ENCODE peak calls at places on chromosomes 16 and 17, in seven cellular contexts. Z is kidney tubule cell; K is GM12864; J is GM12892; B is NCI-H345; N is A549; S is stimulated activated CD8-positive, alpha-beta memory T cell treated with anti-CD3 and anti-CD28 coated beads, Interleukin-2, amount 100 ng/mL, for 1 hour. A is an unnamed sample.

GRCh38 chr16:939311-939710 is 31.5 kb downstream of the LMF1 start:
- DNase-seq in N (no peak), B (no peak), S (no peak), Z (no peak), K (no peak), J (no peak), A (no peak)

GRCh38 chr16:51151951-51152663 is 1.0 kb upstream of the SALL1 start:
- DNase-seq in K (no peak), B (peak), Z (peak), J (no peak), S (no peak), N (peak), A (peak)

GRCh38 chr17:57494446-57494845 is 238.1 kb downstream of the MSI2 start:
- DNase-seq in Z (no peak), J (no peak), N (no peak), K (no peak), S (no peak), B (no peak), A (no peak)

GRCh38 chr17:604719-605118 is 109.9 kb downstream of the VPS53 start:
- DNase-seq in N (no peak), K (no peak), Z (no peak), J (no peak), S (no peak), B (no peak), A (no peak)

GRCh38 chr17:42403150-42403549 is 14.9 kb upstream of the STAT3 start:
- DNase-seq in S (no peak), J (no peak), N (no peak), K (no peak), B (peak), Z (no peak), A (no peak)

GRCh38 chr17:31308372-31308905 is 5.4 kb downstream of the EVI2B start:
- DNase-seq in J (no peak), N (no peak), K (no peak), B (no peak), Z (no peak), S (no peak), A (no peak)

GRCh38 chr16:3654249-3654991 is at the start of gene DNASE1:
- DNase-seq in S (no peak), N (peak), J (peak), K (peak), B (peak), Z (peak), A (peak)

GRCh38 chr17:79019631-79020584 is 4.1 kb upstream of the C1QTNF1 start:
- DNase-seq in Z (peak), K (no peak), S (no peak), J (peak), B (peak), N (peak), A (no peak)

GRCh38 chr17:16013943-16014407 is 14.4 kb downstream of the TTC19 start:
- DNase-seq in B (no peak), N (peak), Z (peak), K (no peak), J (no peak), S (no peak), A (peak)

GRCh38 chr17:68184141-68184571 is 63.7 kb upstream of the AMZ2 start:
- DNase-seq in J (no peak), K (no peak), B (no peak), N (no peak), Z (no peak), S (no peak), A (no peak)

GRCh38 chr16:3465911-3466584 is 22.6 kb downstream of the NAA60 start:
- DNase-seq in B (no peak), N (no peak), K (no peak), J (no peak), S (no peak), Z (no peak), A (no peak)

GRCh38 chr17:41639492-41640473 is 15.4 kb upstream of the KRT17 start:
- DNase-seq in S (no peak), Z (no peak), N (no peak), K (no peak), B (no peak), J (no peak), A (no peak)

GRCh38 chr17:73630957-73631595 is 13.2 kb downstream of the SDK2 start:
- DNase-seq in Z (no peak), J (no peak), S (no peak), N (no peak), K (no peak), B (no peak), A (no peak)

GRCh38 chr17:8164815-8165131 is 2.0 kb upstream of the VAMP2 start:
- DNase-seq in K (no peak), B (no peak), S (no peak), N (no peak), Z (no peak), J (no peak), A (no peak)

GRCh38 chr17:34733351-34733750 is 154.0 kb downstream of the TMEM132E start:
- DNase-seq in Z (no peak), S (no peak), K (no peak), J (no peak), N (no peak), B (no peak), A (no peak)

GRCh38 chr16:14280541-14280940 is 209.4 kb downstream of the MRTFB start:
- DNase-seq in N (no peak), K (no peak), J (no peak), S (no peak), B (no peak), Z (no peak), A (no peak)

GRCh38 chr16:87652799-87653198 is 50.5 kb downstream of the JPH3 start:
- DNase-seq in S (no peak), K (no peak), J (no peak), Z (no peak), B (no peak), N (no peak), A (no peak)

GRCh38 chr16:55662641-55663040 is 6.9 kb downstream of the SLC6A2 start:
- DNase-seq in J (no peak), Z (no peak), S (no peak), N (no peak), B (no peak), K (no peak), A (no peak)

GRCh38 chr17:4499431-4500187 is 928 bp downstream of the SPNS2 start:
- DNase-seq in K (no peak), B (no peak), Z (no peak), N (peak), S (no peak), J (no peak), A (no peak)

GRCh38 chr17:62822080-62822904 is 14.2 kb upstream of the MARCHF10 start:
- DNase-seq in N (no peak), J (no peak), B (peak), Z (peak), K (no peak), S (no peak), A (no peak)

GRCh38 chr16:8935989-8936388 is 27.7 kb downstream of the USP7 start:
- DNase-seq in Z (no peak), B (no peak), K (no peak), S (no peak), N (peak), J (no peak), A (no peak)

A was measured in NCI-H510A treated with DMSO at 0.1 percent for 48 hours.